ENCODE peak calls at places on chromosomes 11 and 22, in seven cellular contexts. P is psoas muscle, B is kidney, D is HL-60, V is body of pancreas, Z is neuronal stem cell, I is esophagus squamous epithelium. W is an unnamed sample.

GRCh38 chr22:27541831-27542230 is 259.7 kb downstream of the MN1 start:
- DNase-seq in P (no peak), B (no peak), D (no peak), V (no peak), Z (no peak), I (no peak), W (peak)

GRCh38 chr11:6799402-6799801 is at the start of gene OR6A2:
- DNase-seq in P (no peak), B (no peak), D (no peak), V (no peak), Z (no peak), I (no peak), W (no peak)

GRCh38 chr11:4881860-4882500 is at the start of gene OR51T1:
- DNase-seq in P (no peak), B (no peak), D (no peak), V (no peak), Z (no peak), I (no peak), W (peak)

GRCh38 chr11:11998091-11998781 is 10.2 kb downstream of the DKK3 start:
- DNase-seq in P (no peak), B (no peak), D (no peak), V (no peak), Z (no peak), I (no peak), W (no peak)

GRCh38 chr11:60328460-60328859 is 1.4 kb downstream of the MS4A6E start:
- DNase-seq in P (no peak), B (no peak), D (no peak), V (no peak), Z (no peak), I (no peak), W (no peak)

GRCh38 chr11:80241766-80242165 is 800.9 kb upstream of the TENM4 start:
- DNase-seq in P (no peak), B (no peak), D (no peak), V (no peak), Z (no peak), I (no peak), W (no peak)

GRCh38 chr22:49814164-49814686 is 13.4 kb downstream of the BRD1 start:
- DNase-seq in P (peak), B (no peak), D (no peak), V (peak), Z (no peak), I (no peak), W (no peak)

GRCh38 chr11:121321614-121322243 is 29.2 kb downstream of the SC5D start:
- DNase-seq in P (no peak), B (no peak), D (no peak), V (peak), Z (peak), I (no peak), W (no peak)

GRCh38 chr22:44869196-44869595 is 116.8 kb downstream of the ARHGAP8 start:
- DNase-seq in P (no peak), B (peak), D (no peak), V (no peak), Z (no peak), I (no peak), W (peak)

GRCh38 chr11:114084414-114084813 is 24.9 kb downstream of the ZBTB16 start:
- DNase-seq in P (no peak), B (no peak), D (no peak), V (peak), Z (no peak), I (no peak), W (no peak)

GRCh38 chr11:9849384-9849783 is 185.5 kb downstream of the SWAP70 start:
- DNase-seq in P (no peak), B (no peak), D (no peak), V (no peak), Z (no peak), I (no peak), W (no peak)

GRCh38 chr22:40058265-40058664 is 63.5 kb downstream of the FAM83F start:
- DNase-seq in P (peak), B (no peak), D (no peak), V (peak), Z (no peak), I (no peak), W (no peak)

GRCh38 chr11:121466063-121466794 is 13.5 kb upstream of the SORL1-AS1 start:
- DNase-seq in P (peak), B (peak), D (no peak), V (peak), Z (no peak), I (no peak), W (peak)

DNA sequence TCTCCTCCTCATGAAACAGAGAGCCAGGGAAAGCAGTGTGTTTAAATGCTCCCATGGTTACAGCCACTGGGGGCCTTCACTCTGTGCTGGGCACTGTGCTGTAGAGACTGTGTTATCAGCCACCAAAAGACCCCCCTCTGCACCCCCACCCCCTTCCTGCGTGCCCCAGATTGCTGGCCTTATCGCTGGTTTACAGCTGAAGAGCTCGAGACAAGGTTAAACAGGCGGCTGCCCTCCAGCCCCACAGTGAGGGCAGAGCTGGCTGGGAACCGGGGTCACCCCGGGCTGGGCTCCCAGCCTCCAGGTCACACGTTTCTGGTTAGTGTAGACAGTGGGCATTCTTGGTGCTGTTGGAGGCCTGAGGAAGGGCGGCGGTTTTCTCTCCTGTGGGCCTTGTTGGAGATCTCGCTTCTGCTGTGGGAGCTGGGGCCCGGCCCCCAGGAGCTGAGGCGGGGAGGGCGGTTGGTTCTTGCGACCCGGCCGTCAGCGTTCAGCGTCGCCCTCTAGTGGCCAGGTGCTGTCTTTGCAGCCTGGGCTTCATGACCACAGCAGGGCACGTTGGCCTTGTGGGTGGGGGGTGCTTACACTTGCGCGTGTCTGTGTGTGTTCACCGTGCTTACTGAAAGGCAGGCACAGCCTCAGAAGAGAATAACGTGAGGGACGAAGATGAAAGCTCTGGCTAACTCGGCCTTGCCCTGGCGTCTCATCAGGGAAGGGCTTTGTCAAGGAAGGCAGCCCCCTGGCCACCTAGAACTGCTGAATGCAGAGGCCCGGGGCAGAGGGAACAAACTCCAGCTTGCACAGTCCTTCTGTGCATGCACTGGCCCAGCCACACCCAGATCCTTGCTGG is 40.8 kb downstream of the TBC1D22A start:
- DNase-seq in P (peak), B (peak), D (peak), V (peak), Z (peak), I (no peak), W (peak)
- H3K4me3 ChIP-seq in P (no peak), B (no peak), D (no peak), V (no peak), Z (peak), I (no peak), W (no peak)

DNA sequence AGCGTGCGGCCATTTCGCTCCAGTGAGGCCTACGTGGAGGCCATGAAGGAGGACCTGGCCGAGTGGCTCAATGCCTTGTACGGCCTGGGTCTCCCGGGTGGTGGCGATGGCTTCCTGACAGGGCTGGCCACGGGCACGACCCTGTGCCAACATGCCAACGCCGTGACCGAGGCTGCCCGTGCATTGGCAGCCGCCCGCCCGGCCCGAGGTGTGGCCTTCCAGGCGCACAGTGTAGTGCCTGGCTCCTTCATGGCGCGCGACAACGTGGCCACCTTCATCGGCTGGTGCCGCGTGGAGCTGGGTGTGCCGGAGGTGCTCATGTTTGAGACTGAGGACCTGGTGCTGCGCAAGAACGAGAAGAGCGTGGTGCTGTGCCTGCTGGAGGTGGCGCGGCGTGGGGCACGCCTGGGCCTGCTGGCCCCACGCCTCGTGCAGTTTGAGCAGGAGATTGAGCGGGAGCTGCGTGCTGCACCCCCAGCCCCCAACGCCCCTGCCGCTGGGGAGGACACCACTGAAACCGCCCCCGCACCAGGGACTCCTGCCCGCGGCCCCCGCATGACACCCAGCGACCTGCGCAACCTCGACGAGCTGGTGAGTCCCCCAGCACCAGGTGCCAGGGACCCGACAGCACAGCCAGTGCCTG is 1.8 kb downstream of the GAS2L1 start:
- DNase-seq in P (peak), B (peak), D (no peak), V (no peak), Z (no peak), I (no peak), W (no peak)
- H3K4me3 ChIP-seq in P (peak), B (no peak), D (no peak), V (no peak), Z (no peak), I (peak), W (no peak)

GRCh38 chr11:128500488-128500887 is 86.9 kb downstream of the ETS1 start:
- DNase-seq in P (no peak), B (no peak), D (no peak), V (no peak), Z (no peak), I (no peak), W (no peak)
- H3K4me3 ChIP-seq in P (no peak), B (no peak), D (no peak), V (no peak), Z (no peak), I (no peak), W (no peak)

GRCh38 chr22:23144926-23145906 is at the start of gene RAB36:
- DNase-seq in P (peak), B (peak), D (no peak), V (peak), Z (peak), I (peak), W (peak)

GRCh38 chr22:23143119-23143518 is 1.3 kb upstream of the RSPH14 start:
- DNase-seq in P (no peak), B (no peak), D (no peak), V (no peak), Z (no peak), I (no peak), W (no peak)

GRCh38 chr22:23142546-23143105 is 836 bp upstream of the RSPH14 start:
- DNase-seq in P (no peak), B (no peak), D (no peak), V (no peak), Z (no peak), I (no peak), W (no peak)

GRCh38 chr22:23146842-23147205 is 1.5 kb downstream of the RAB36 start:
- DNase-seq in P (no peak), B (no peak), D (no peak), V (no peak), Z (no peak), I (no peak), W (no peak)

GRCh38 chr22:23144432-23144831 is 845 bp upstream of the RAB36 start:
- DNase-seq in P (no peak), B (no peak), D (no peak), V (no peak), Z (no peak), I (no peak), W (no peak)
- H3K4me3 ChIP-seq in P (no peak), B (peak), D (no peak), V (no peak), Z (no peak), I (peak), W (no peak)

GRCh38 chr22:19765477-19766234 is 5.1 kb downstream of the TBX1 start:
- DNase-seq in P (no peak), B (no peak), D (no peak), V (no peak), Z (no peak), I (no peak), W (no peak)
- H3K4me3 ChIP-seq in P (peak), B (no peak), D (peak), V (no peak), Z (no peak), I (peak), W (no peak)